ENCODE peak calls at places on chromosomes 1 and 21, in seven cellular contexts. Y, X, Q, H, P, R and V are unnamed samples.

GRCh38 chr1:110673197-110673701 is 1.5 kb downstream of the KCNA3 start:
- DNase-seq in Y (no peak), X (no peak), Q (no peak), H (no peak), P (no peak), R (peak; percentile 72), V (no peak)

GRCh38 chr1:18642278-18643095 is 11.8 kb downstream of the PAX7 start:
- DNase-seq in Y (no peak), X (peak; percentile 81), Q (no peak), H (no peak), P (peak; percentile 90), R (no peak), V (no peak)

GRCh38 chr21:31136891-31137290 is 98.6 kb upstream of the KRTAP19-8 start:
- DNase-seq in Y (peak; percentile 74), X (no peak), Q (no peak), H (peak; percentile 15), P (no peak), R (no peak), V (peak; percentile 44)

GRCh38 chr1:163401211-163401610 is 79.5 kb downstream of the NUF2 start:
- DNase-seq in Y (no peak), X (no peak), Q (no peak), H (no peak), P (no peak), R (no peak), V (no peak)

GRCh38 chr1:36735436-36735835 is 252.7 kb upstream of the CSF3R start:
- DNase-seq in Y (no peak), X (peak; percentile 38), Q (no peak), H (no peak), P (no peak), R (no peak), V (no peak)

GRCh38 chr1:54253480-54253879 is 53.5 kb downstream of the MRPL37 start:
- DNase-seq in Y (no peak), X (no peak), Q (no peak), H (no peak), P (peak; percentile 23), R (no peak), V (no peak)

GRCh38 chr1:244599937-244600350 is 53.0 kb upstream of the DESI2 start:
- DNase-seq in Y (no peak), X (no peak), Q (peak; percentile 67), H (no peak), P (no peak), R (no peak), V (no peak)

GRCh38 chr21:35801388-35801787 is 258.9 kb downstream of the SETD4 start:
- DNase-seq in Y (no peak), X (no peak), Q (no peak), H (no peak), P (no peak), R (peak; percentile 76), V (no peak)

GRCh38 chr1:11787251-11787803 is 18.4 kb downstream of the MTHFR start:
- DNase-seq in Y (peak; percentile 84), X (peak; percentile 83), Q (peak; percentile 81), H (no peak), P (peak; percentile 91), R (no peak), V (no peak)

GRCh38 chr1:2019162-2019542 is at the start of gene GABRD:
- DNase-seq in Y (no peak), X (no peak), Q (no peak), H (no peak), P (peak; percentile 36), R (no peak), V (no peak)

GRCh38 chr1:244860078-244860477 is 4.3 kb downstream of the HNRNPU start:
- DNase-seq in Y (no peak), X (no peak), Q (no peak), H (no peak), P (no peak), R (no peak), V (no peak)

GRCh38 chr1:185912504-185912903 is 178.3 kb downstream of the HMCN1 start:
- DNase-seq in Y (no peak), X (peak; percentile 92), Q (no peak), H (no peak), P (peak; percentile 92), R (no peak), V (no peak)

GRCh38 chr1:98327151-98327918 is 334.2 kb upstream of the SNX7 start:
- DNase-seq in Y (no peak), X (peak; percentile 51), Q (no peak), H (no peak), P (peak; percentile 64), R (no peak), V (no peak)

GRCh38 chr1:65247419-65248359 is 61.7 kb upstream of the DNAJC6 start:
- DNase-seq in Y (peak; percentile 60), X (no peak), Q (no peak), H (peak; percentile 26), P (no peak), R (no peak), V (no peak)

GRCh38 chr1:195979646-195980045 is 628.6 kb downstream of the KCNT2 start:
- DNase-seq in Y (no peak), X (no peak), Q (no peak), H (no peak), P (no peak), R (no peak), V (no peak)

GRCh38 chr1:106876384-106876783 is 180.1 kb upstream of the PRMT6 start:
- DNase-seq in Y (no peak), X (no peak), Q (no peak), H (no peak), P (no peak), R (peak; percentile 32), V (no peak)

GRCh38 chr1:204746838-204747442 is 61.4 kb upstream of the LRRN2 start:
- DNase-seq in Y (no peak), X (peak; percentile 84), Q (peak; percentile 55), H (no peak), P (peak; percentile 81), R (peak; percentile 67), V (no peak)

GRCh38 chr1:43908858-43909257 is 24.7 kb upstream of the ARTN start:
- DNase-seq in Y (no peak), X (no peak), Q (no peak), H (no peak), P (peak; percentile 59), R (no peak), V (no peak)

GRCh38 chr1:31521761-31522555 is 54.4 kb upstream of the TINAGL1 start:
- DNase-seq in Y (no peak), X (no peak), Q (no peak), H (no peak), P (no peak), R (no peak), V (no peak)

GRCh38 chr21:32256873-32257620 is 21.8 kb downstream of the MIS18A start:
- DNase-seq in Y (peak; percentile 85), X (peak; percentile 31), Q (peak; percentile 82), H (peak; percentile 48), P (peak; percentile 21), R (no peak), V (peak; percentile 6)

GRCh38 chr1:77220687-77221463 is 1.6 kb upstream of the PIGK start:
- DNase-seq in Y (no peak), X (no peak), Q (no peak), H (no peak), P (no peak), R (no peak), V (no peak)

DNA sequence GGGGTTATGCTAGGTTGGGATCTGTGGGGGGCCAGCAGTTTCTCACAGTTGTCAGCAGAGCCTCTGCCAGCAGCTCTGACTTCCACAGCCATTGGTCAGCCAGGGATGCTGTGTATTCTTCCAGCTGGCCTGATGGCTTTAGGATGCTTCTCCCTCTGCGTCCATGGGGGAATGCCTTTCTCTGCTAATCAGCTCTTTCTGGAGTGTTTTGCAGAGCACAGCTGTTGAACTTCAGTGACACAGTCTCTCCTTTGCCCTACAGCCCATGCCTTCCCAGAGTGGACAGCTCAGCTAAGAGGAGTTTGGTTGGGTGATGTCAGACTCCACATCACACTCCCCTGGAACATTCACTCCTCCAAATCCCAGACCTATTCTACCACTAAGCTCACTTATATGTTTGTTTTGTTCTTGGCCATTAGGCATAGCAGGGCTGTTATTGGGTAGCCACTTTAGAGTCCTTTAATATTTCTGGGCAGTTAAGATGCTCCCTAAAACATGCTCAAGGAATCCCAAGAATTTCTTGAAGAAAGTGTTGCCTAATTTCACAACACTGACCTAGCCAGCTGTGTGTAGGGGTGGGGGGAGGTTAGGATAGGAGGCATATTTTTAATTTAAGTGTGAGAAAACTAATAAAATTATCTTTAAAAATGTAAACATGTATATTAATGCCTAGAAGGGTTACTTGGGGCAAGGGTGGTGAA is 75.3 kb upstream of the KIAA0040 start:
- DNase-seq in Y (peak; percentile 68), X (peak; percentile 59), Q (no peak), H (no peak), P (peak; percentile 18), R (no peak), V (no peak)
- H3K27ac ChIP-seq in Y (peak overlapping the region; percentile 50), X (no peak overlapping the region), Q (no peak overlapping the region), H (no peak overlapping the region), P (no peak overlapping the region), R (no peak overlapping the region), V (no peak overlapping the region)

DNA sequence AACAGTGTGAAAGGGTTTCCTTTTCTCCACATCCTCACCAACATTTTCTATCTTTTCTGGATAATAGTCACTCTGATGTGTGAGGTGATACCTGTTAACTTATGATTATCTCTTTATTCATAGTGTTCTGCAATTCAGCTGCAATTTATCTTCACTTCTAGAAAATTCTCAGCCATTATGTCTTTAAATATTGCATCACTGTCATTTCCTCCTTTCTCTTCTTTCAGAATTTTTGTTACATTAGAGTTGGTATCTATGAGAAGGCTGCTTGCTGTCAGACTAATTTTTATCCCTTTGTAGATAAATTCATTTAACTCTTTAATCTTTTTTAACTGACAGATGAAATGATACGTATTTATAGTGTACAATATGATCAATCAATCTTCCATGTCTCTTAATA is 30.5 kb upstream of the ATF3 start:
- DNase-seq in Y (no peak), X (no peak), Q (no peak), H (no peak), P (no peak), R (no peak), V (no peak)
- H3K27ac ChIP-seq in Y (no peak overlapping the region), X (no peak overlapping the region), Q (no peak overlapping the region), H (no peak overlapping the region), P (no peak overlapping the region), R (no peak overlapping the region), V (no peak overlapping the region)

GRCh38 chr1:154611150-154611865 is 3.3 kb upstream of the ADAR start:
- DNase-seq in Y (no peak), X (no peak), Q (no peak), H (no peak), P (peak; percentile 13), R (no peak), V (peak; percentile 12)
- H3K27ac ChIP-seq in Y (no peak overlapping the region), X (no peak overlapping the region), Q (no peak overlapping the region), H (peak overlapping the region; percentile 69), P (peak overlapping the region; percentile 5), R (no peak overlapping the region), V (peak overlapping the region; percentile 70)

DNA sequence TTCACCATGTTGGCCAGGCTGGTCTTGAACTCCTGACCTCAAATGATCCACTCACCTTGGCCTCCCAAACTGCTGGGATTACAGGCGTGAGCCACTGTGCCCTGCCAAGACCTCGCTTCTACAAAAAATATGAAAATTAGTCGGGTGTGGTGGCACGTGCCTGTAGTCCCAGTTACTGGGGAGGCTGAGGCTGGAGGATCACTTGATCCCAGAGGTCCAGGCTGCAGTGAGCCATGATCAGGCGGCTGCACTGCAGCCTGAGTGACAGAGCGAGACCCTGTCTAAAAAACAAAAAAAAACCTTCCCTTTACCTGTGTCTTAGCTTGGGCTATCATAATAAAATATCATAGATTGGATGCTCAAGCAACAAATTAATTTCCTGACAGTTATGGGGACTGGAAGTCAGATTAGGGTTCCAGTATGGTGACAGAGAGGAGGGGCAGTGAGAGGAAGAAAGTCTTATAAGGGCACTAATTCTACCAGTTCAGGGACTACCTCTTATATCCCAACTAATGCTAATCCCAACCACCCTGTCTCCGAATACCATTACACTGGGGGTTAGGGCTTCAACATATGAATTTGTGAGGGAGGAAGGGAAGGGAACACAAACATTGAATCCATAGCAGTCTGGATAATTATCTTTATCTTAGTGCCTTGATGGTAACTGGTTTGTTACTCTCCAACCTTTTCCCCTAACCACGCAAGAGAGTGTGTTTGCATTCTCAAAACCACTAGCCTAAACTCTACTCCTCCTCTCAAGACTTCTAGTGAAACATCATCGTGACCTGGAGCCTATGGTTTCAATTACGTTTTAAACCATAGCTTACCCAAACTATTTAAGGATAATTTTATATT is 1.0 kb upstream of the NAXE start:
- DNase-seq in Y (no peak), X (no peak), Q (no peak), H (no peak), P (no peak), R (no peak), V (no peak)
- H3K27ac ChIP-seq in Y (no peak overlapping the region), X (no peak overlapping the region), Q (peak overlapping the region; percentile 23), H (peak overlapping the region; percentile 92), P (no peak overlapping the region), R (peak overlapping the region; percentile 5), V (no peak overlapping the region)